ENCODE peak calls at places on chromosome 12, in four cellular contexts. C is CD4-positive, alpha-beta T cell; I is tibial artery; R is omental fat pad. T is an unnamed sample.
A peak's percentile ranks its signal among the peaks of the same experiment; 100 is the strongest.

GRCh38 chr12:99983721-99984258 is 946 bp downstream of the ANKS1B start:
- DNase-seq in C (no peak), R (no peak), I (no peak), T (peak; percentile 18)

GRCh38 chr12:48812389-48812788 is 5.9 kb upstream of the CACNB3 start:
- DNase-seq in R (no peak), C (no peak), I (no peak), T (no peak)

GRCh38 chr12:55470088-55470830 is at the start of gene OR6C70:
- DNase-seq in R (no peak), C (no peak), I (no peak), T (no peak)

GRCh38 chr12:34400423-34400881 is 378.2 kb downstream of the ALG10 start:
- DNase-seq in C (no peak), I (peak; percentile 49), R (no peak), T (peak; percentile 4)

GRCh38 chr12:47816646-47817271 is 2.9 kb downstream of the HDAC7 start:
- DNase-seq in R (no peak), C (no peak), I (no peak), T (no peak)

GRCh38 chr12:56315626-56316473 is at the start of gene CNPY2:
- DNase-seq in I (peak; percentile 98), C (peak; percentile 89), R (peak; percentile 94), T (peak; percentile 96)

GRCh38 chr12:107148105-107148504 is 54.8 kb upstream of the CRY1 start:
- DNase-seq in R (no peak), I (no peak), C (no peak), T (no peak)

GRCh38 chr12:5905757-5906156 is 39.3 kb downstream of the ANO2 start:
- DNase-seq in R (no peak), I (no peak), C (no peak), T (no peak)

GRCh38 chr12:52331039-52331438 is 9.8 kb upstream of the KRT83 start:
- DNase-seq in R (no peak), C (no peak), I (peak; percentile 7), T (no peak)

GRCh38 chr12:67355428-67356385 is 86.5 kb downstream of the CAND1 start:
- DNase-seq in I (no peak), C (no peak), R (no peak), T (peak; percentile 28)

GRCh38 chr12:131116437-131117117 is 162.9 kb downstream of the ADGRD1 start:
- DNase-seq in R (no peak), C (no peak), I (no peak), T (no peak)

GRCh38 chr12:40093512-40093911 is 12.4 kb downstream of the SLC2A13 start:
- DNase-seq in R (no peak), I (no peak), C (no peak), T (no peak)

GRCh38 chr12:77042834-77043233 is 22.5 kb downstream of the E2F7 start:
- DNase-seq in C (no peak), R (no peak), I (no peak), T (no peak)

GRCh38 chr12:89831696-89832095 is 123.1 kb upstream of the ATP2B1 start:
- DNase-seq in R (no peak), C (no peak), I (no peak), T (no peak)

GRCh38 chr12:57490126-57490525 is 2.3 kb downstream of the MARS1 start:
- DNase-seq in C (no peak), R (no peak), I (no peak), T (no peak)

GRCh38 chr12:127893875-127894635 is 372.9 kb upstream of the TMEM132C start:
- DNase-seq in I (no peak), R (no peak), C (no peak), T (no peak)

GRCh38 chr12:95446511-95446910 is 27.4 kb upstream of the METAP2 start:
- DNase-seq in I (peak; percentile 69), C (no peak), R (no peak), T (no peak)

GRCh38 chr12:96354326-96354725 is 45.9 kb downstream of the CDK17 start:
- DNase-seq in I (no peak), C (no peak), R (no peak), T (no peak)

GRCh38 chr12:64674367-64674922 is 64.2 kb downstream of the RASSF3 start:
- DNase-seq in R (no peak), I (no peak), C (peak; percentile 67), T (no peak)

GRCh38 chr12:46830731-46831334 is 5.0 kb upstream of the SLC38A4 start:
- DNase-seq in R (no peak), C (no peak), I (no peak), T (no peak)

GRCh38 chr12:28027947-28028724 is 55.6 kb upstream of the PTHLH start:
- DNase-seq in C (no peak), I (no peak), R (no peak), T (no peak)

GRCh38 chr12:109518820-109519665 is 41.6 kb downstream of the UBE3B start:
- DNase-seq in I (no peak), C (peak; percentile 42), R (peak; percentile 54), T (peak; percentile 64)

GRCh38 chr12:125171267-125171666 is 106.0 kb downstream of the AACS start:
- DNase-seq in I (no peak), C (no peak), R (no peak), T (no peak)

DNA sequence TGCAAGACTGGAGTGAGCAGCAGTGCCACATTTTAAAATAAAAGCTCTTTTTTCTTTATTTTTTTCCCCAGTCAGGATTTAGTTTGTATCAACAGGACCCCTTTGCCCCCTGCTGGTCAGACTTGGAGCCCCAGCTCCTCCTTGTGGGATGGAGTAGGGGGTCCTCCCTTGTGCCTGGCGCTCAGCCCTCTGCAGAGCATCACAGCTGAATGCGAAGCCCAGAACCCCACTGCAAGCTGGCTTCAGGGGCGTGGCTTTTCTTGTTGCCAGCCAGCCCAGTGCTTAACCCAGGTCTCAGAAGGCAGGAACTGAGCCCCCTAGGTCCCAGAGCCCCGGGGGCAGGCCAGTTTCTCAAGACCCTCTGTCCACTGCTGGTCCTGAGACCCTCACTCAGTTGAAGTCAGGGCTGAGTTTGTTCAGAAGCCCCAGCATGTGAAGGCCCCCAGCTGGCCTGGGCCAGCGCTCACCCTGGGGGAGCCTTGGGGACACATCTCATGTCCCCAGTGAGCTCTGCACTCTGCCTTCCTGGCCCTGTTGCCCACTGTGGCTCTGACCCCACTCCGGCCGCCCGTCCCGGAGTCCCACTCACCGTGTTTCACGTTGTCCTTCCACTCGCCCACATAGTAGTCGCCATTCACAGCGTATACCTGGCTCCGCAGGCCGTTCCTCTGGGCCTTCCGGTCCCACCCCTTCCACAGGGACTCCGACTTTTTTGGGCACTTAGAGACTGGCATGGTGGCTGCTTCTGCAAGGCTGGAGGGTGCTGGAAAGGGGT is 517 bp downstream of the MORN3 start:
- DNase-seq in C (peak; percentile 51), I (no peak), R (no peak), T (no peak)
- TF ChIP-seq CTCF in C (peak; percentile 77), I (peak; percentile 42), R (peak; percentile 45), T (peak; percentile 48)

GRCh38 chr12:118354903-118355302 is 17.8 kb downstream of the TAOK3 start:
- DNase-seq in C (no peak), I (no peak), R (no peak), T (no peak)
- TF ChIP-seq CTCF in C (no peak), I (no peak), R (no peak), T (no peak)

GRCh38 chr12:15151141-15152091 is 69.8 kb downstream of the RERG start:
- DNase-seq in I (no peak), R (no peak), C (no peak), T (no peak)
- TF ChIP-seq CTCF in I (peak; percentile 64), R (no peak), C (peak; percentile 48), T (peak; percentile 24)

GRCh38 chr12:116406529-116406928 is 129.0 kb upstream of the MED13L start:
- DNase-seq in R (peak; percentile 71), C (no peak), I (peak; percentile 99), T (no peak)
- TF ChIP-seq CTCF in R (no peak), C (no peak), I (no peak), T (no peak)

DNA sequence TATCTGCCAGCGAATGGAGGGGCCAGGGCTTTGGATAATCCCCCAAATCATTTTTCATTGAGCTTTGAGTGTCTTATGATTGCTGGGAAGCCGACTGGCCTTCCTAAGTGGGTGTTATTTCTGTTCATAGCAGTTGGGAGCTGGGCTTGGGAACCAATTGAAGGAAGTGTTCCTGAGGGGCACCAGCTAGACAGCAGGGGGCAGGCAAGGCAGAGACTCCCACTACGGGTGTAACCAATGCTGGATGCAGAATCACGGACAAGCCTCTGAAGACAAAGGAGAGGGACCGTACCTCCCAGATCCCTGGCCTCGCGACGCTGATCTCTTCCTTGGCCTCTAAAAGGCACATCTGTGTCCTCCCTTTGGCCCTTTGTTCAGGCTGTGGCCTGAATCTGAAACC is 149.0 kb upstream of the PRMT8 start:
- DNase-seq in C (no peak), R (no peak), I (no peak), T (no peak)
- TF ChIP-seq CTCF in C (no peak), R (no peak), I (no peak), T (no peak)

T was measured in GM10248.